ENCODE peak calls at places on chromosomes 6 and 20, in six cellular contexts. K is NCI-H1694; Q is endothelial cell of umbilical vein; M is heart right ventricle; H is cerebellum; F is activated naive CD8-positive, alpha-beta T cell treated with anti-CD3 and anti-CD28 coated beads, Interleukin-2, amount 50 U/mL, for 24 hours. L is an unnamed sample.

GRCh38 chr20:6697228-6697972 is 70.1 kb upstream of the BMP2 start:
- DNase-seq in K (no peak), Q (no peak), M (no peak), H (no peak), F (no peak), L (no peak)

GRCh38 chr6:2387445-2387844 is 142.0 kb upstream of the GMDS start:
- DNase-seq in K (no peak), Q (no peak), M (no peak), H (no peak), F (peak), L (no peak)

GRCh38 chr6:117829594-117830319 is 77.3 kb upstream of the SLC35F1 start:
- DNase-seq in K (no peak), Q (peak), M (no peak), H (no peak), F (no peak), L (peak)

GRCh38 chr20:53706511-53707031 is 112.9 kb upstream of the ZNF217 start:
- DNase-seq in K (no peak), Q (no peak), M (no peak), H (no peak), F (no peak), L (no peak)

GRCh38 chr20:8693709-8694108 is 375.2 kb upstream of the PLCB4 start:
- DNase-seq in K (no peak), Q (no peak), M (no peak), H (no peak), F (no peak), L (no peak)

GRCh38 chr6:142378138-142378875 is 76.5 kb downstream of the ADGRG6 start:
- DNase-seq in K (no peak), Q (peak), M (no peak), H (no peak), F (no peak), L (no peak)

GRCh38 chr6:21902766-21903165 is 309.2 kb downstream of the SOX4 start:
- DNase-seq in K (no peak), Q (no peak), M (no peak), H (no peak), F (no peak), L (no peak)

GRCh38 chr6:1995521-1996110 is 249.8 kb downstream of the GMDS start:
- DNase-seq in K (no peak), Q (no peak), M (no peak), H (no peak), F (no peak), L (no peak)

GRCh38 chr6:140011537-140011936 is 637.1 kb upstream of the CITED2 start:
- DNase-seq in K (no peak), Q (no peak), M (no peak), H (no peak), F (no peak), L (no peak)

GRCh38 chr20:23320317-23320716 is 30.3 kb upstream of the NXT1 start:
- DNase-seq in K (no peak), Q (peak), M (no peak), H (no peak), F (no peak), L (peak)

GRCh38 chr20:19682249-19682648 is 75.8 kb upstream of the RIN2 start:
- DNase-seq in K (no peak), Q (no peak), M (no peak), H (no peak), F (no peak), L (no peak)